ENCODE peak calls at places on chromosomes 7 and 10, in seven cellular contexts. M, P, Y, R, X, U and B are unnamed samples.

GRCh38 chr7:148699772-148700629 is 1.3 kb downstream of the CUL1 start:
- DNase-seq in M (no peak), P (no peak), Y (no peak), R (no peak), X (peak), U (peak), B (no peak)

GRCh38 chr10:89167915-89168314 is 39.2 kb downstream of the CH25H start:
- DNase-seq in M (no peak), P (no peak), Y (no peak), R (no peak), X (no peak), U (no peak), B (no peak)

GRCh38 chr10:50286996-50287803 is 35.9 kb upstream of the ASAH2 start:
- DNase-seq in M (no peak), P (no peak), Y (no peak), R (no peak), X (no peak), U (no peak), B (no peak)

GRCh38 chr10:43863270-43863669 is 214.6 kb upstream of the ZNF32 start:
- DNase-seq in M (no peak), P (no peak), Y (no peak), R (no peak), X (no peak), U (no peak), B (no peak)

GRCh38 chr10:120948889-120949382 is 97.8 kb downstream of the WDR11 start:
- DNase-seq in M (peak), P (peak), Y (peak), R (peak), X (peak), U (peak), B (peak)

GRCh38 chr7:130918129-130919052 is 184.4 kb upstream of the KLF14 start:
- DNase-seq in M (no peak), P (no peak), Y (no peak), R (no peak), X (no peak), U (no peak), B (no peak)

GRCh38 chr7:1323178-1324027 is 90.7 kb downstream of the UNCX start:
- DNase-seq in M (no peak), P (no peak), Y (no peak), R (no peak), X (no peak), U (no peak), B (no peak)

GRCh38 chr7:80482938-80483337 is 28.9 kb downstream of the GNAT3 start:
- DNase-seq in M (no peak), P (no peak), Y (no peak), R (no peak), X (peak), U (no peak), B (no peak)

GRCh38 chr7:151592868-151593486 is 73.3 kb upstream of the RHEB start:
- DNase-seq in M (no peak), P (no peak), Y (no peak), R (no peak), X (peak), U (no peak), B (no peak)

GRCh38 chr7:69800495-69800894 is 202.2 kb downstream of the AUTS2 start:
- DNase-seq in M (no peak), P (no peak), Y (no peak), R (peak), X (no peak), U (peak), B (no peak)

GRCh38 chr10:3671431-3671955 is 113.5 kb downstream of the KLF6 start:
- DNase-seq in M (no peak), P (no peak), Y (no peak), R (no peak), X (no peak), U (peak), B (no peak)

GRCh38 chr7:112981966-112982365 is 104.7 kb downstream of the GPR85 start:
- DNase-seq in M (no peak), P (no peak), Y (no peak), R (no peak), X (no peak), U (no peak), B (no peak)

GRCh38 chr10:132961864-132962622 is 19.7 kb upstream of the CFAP46 start:
- DNase-seq in M (peak), P (peak), Y (peak), R (peak), X (no peak), U (no peak), B (no peak)

GRCh38 chr7:128804472-128804871 is 12.7 kb downstream of the CCDC136 start:
- DNase-seq in M (no peak), P (no peak), Y (no peak), R (peak), X (no peak), U (no peak), B (no peak)

GRCh38 chr7:136637826-136638225 is 230.6 kb upstream of the CHRM2 start:
- DNase-seq in M (no peak), P (no peak), Y (no peak), R (no peak), X (no peak), U (no peak), B (no peak)

GRCh38 chr10:116538461-116538860 is 7.3 kb upstream of the PNLIP start:
- DNase-seq in M (no peak), P (no peak), Y (no peak), R (no peak), X (peak), U (no peak), B (no peak)

GRCh38 chr10:17758200-17758599 is 6.2 kb downstream of the TMEM236 start:
- DNase-seq in M (no peak), P (no peak), Y (no peak), R (no peak), X (no peak), U (no peak), B (no peak)

GRCh38 chr7:92702535-92702934 is 112.3 kb upstream of the FAM133B start:
- DNase-seq in M (no peak), P (no peak), Y (no peak), R (no peak), X (no peak), U (no peak), B (no peak)

GRCh38 chr7:18541189-18541870 is 45.8 kb downstream of the HDAC9 start:
- DNase-seq in M (no peak), P (peak), Y (no peak), R (no peak), X (peak), U (no peak), B (no peak)

GRCh38 chr7:84640637-84641036 is 446.0 kb upstream of the SEMA3A start:
- DNase-seq in M (no peak), P (no peak), Y (no peak), R (no peak), X (no peak), U (no peak), B (no peak)

GRCh38 chr7:152180048-152180447 is 154.6 kb downstream of the GALNT11 start:
- DNase-seq in M (no peak), P (no peak), Y (no peak), R (no peak), X (no peak), U (no peak), B (no peak)

GRCh38 chr7:51126324-51126723 is 190.3 kb downstream of the COBL start:
- DNase-seq in M (no peak), P (no peak), Y (no peak), R (peak), X (no peak), U (no peak), B (no peak)

GRCh38 chr7:16587785-16588184 is 57.8 kb downstream of the ANKMY2 start:
- DNase-seq in M (no peak), P (peak), Y (no peak), R (peak), X (no peak), U (no peak), B (peak)

GRCh38 chr7:158850390-158851174 is 5.8 kb upstream of the DYNC2I1 start:
- DNase-seq in M (no peak), P (no peak), Y (no peak), R (no peak), X (no peak), U (no peak), B (no peak)

GRCh38 chr10:71306951-71307350 is 12.1 kb upstream of the SLC29A3 start:
- DNase-seq in M (no peak), P (no peak), Y (no peak), R (no peak), X (no peak), U (no peak), B (no peak)

GRCh38 chr7:136953386-136953785 is 84.9 kb downstream of the CHRM2 start:
- DNase-seq in M (no peak), P (no peak), Y (no peak), R (no peak), X (peak), U (no peak), B (no peak)

GRCh38 chr10:71864861-71865473 is 13.9 kb upstream of the PSAP start:
- DNase-seq in M (no peak), P (no peak), Y (no peak), R (no peak), X (peak), U (peak), B (no peak)

GRCh38 chr7:132930881-132931280 is 151.0 kb downstream of the CHCHD3 start:
- DNase-seq in M (no peak), P (no peak), Y (no peak), R (peak), X (peak), U (peak), B (no peak)
- TF ChIP-seq CTCF in M (peak), P (no peak), Y (no peak), R (peak), X (no peak), U (peak), B (peak)

DNA sequence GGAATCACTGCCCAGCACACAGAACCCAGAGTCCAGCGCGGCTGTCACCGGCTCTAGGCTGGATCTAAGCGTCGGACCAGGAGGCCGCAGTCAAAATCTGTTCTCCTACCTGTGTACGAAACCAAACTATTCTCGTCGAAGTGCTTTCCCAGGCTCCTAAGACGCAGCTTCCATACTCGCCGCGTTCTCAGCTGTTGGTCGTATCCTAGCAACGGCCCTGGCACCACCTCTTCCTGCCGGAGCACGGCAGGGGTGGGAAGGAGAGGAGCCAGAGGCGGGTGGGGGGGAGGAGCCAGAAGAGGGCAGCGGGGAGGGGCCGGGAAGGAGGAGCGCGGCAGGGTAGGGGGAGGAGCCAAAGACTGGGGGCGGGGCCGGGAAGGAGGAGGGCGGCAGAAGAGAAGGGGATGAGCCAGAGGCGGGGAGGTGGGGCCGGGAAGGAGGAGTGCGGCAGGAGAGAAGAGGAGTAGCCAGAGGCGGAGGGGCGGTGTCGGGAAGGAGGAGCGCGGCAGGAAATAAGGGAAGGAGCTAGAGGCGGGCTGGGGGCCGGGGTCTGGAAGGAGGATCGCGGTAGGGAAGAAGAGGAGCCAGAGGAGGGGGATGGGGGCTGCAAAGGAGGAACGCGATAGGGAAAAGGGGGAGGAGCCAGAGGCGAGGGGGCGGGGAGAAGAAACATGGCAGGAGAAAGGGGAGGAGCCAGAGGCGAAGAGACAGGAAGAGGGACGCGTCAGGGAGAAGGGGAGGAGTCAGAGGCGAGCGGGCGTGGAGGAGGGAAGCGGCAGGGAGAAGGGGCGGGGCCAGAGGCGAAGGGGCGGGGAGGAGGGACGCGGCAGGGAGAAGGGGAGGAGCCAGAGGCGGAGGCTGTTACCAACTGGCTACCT is at the start of gene IQUB:
- DNase-seq in M (peak), P (peak), Y (peak), R (peak), X (peak), U (peak), B (peak)
- TF ChIP-seq CTCF in M (no peak), P (no peak), Y (no peak), R (no peak), X (no peak), U (no peak), B (no peak)

GRCh38 chr10:122162566-122163181 is 108.4 kb upstream of the BTBD16 start:
- DNase-seq in M (peak), P (peak), Y (no peak), R (no peak), X (no peak), U (no peak), B (no peak)
- TF ChIP-seq CTCF in M (peak), P (no peak), Y (no peak), R (peak), X (no peak), U (no peak), B (no peak)

DNA sequence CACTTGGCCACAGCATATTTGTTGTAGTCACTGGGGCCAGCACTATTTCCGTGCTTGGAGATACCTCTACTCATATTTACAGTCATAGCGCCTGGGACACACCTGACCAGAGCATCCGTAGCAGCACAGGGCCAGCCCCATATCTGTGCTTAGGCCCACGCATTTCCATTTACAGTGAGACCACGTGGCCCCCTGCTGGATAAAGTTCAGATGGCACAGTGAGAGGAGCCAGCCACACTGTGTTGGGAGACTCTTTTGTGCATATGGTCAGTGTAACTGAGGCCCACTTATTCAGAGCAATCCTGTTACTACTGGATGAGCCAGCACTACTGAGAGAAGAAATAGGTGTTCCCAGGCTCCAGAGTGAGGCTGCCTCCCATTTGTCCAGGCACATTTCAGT is 455.3 kb downstream of the REEP3 start:
- DNase-seq in M (peak), P (peak), Y (no peak), R (peak), X (peak), U (peak), B (no peak)
- TF ChIP-seq CTCF in M (peak), P (peak), Y (peak), R (peak), X (peak), U (peak), B (peak)